ENCODE peak calls at places on chromosomes 1 and 21, in eight cellular contexts. One of them, this sample, is unnamed.

GRCh38 chr1:58821309-58821708 is 37.5 kb upstream of the JUN start:
- DNase-seq in H9: no peak
- DNase-seq in heart right ventricle: no peak
- DNase-seq in tibial nerve: no peak
- DNase-seq in transverse colon: no peak
- DNase-seq in hepatocyte: no peak
- DNase-seq in kidney: no peak
- DNase-seq in sigmoid colon: no peak
- DNase-seq in this sample: no peak

GRCh38 chr1:115324649-115325420 is 13.2 kb downstream of the NGF start:
- DNase-seq in H9: no peak
- DNase-seq in heart right ventricle: no peak
- DNase-seq in tibial nerve: no peak
- DNase-seq in transverse colon: no peak
- DNase-seq in hepatocyte: no peak
- DNase-seq in kidney: no peak
- DNase-seq in sigmoid colon: no peak
- DNase-seq in this sample: no peak

GRCh38 chr1:200245492-200245891 is 164.3 kb downstream of the ZNF281 start:
- DNase-seq in H9: no peak
- DNase-seq in heart right ventricle: peak; percentile 14
- DNase-seq in tibial nerve: no peak
- DNase-seq in transverse colon: no peak
- DNase-seq in hepatocyte: no peak
- DNase-seq in kidney: no peak
- DNase-seq in sigmoid colon: no peak
- DNase-seq in this sample: no peak

GRCh38 chr1:44283524-44284173 is 70.4 kb downstream of the DMAP1 start:
- DNase-seq in H9: no peak
- DNase-seq in heart right ventricle: no peak
- DNase-seq in tibial nerve: no peak
- DNase-seq in transverse colon: no peak
- DNase-seq in hepatocyte: peak; percentile 76
- DNase-seq in kidney: no peak
- DNase-seq in sigmoid colon: no peak
- DNase-seq in this sample: no peak

GRCh38 chr1:31576743-31577455 is 584 bp downstream of the TINAGL1 start:
- DNase-seq in H9: no peak
- DNase-seq in heart right ventricle: no peak
- DNase-seq in tibial nerve: no peak
- DNase-seq in transverse colon: no peak
- DNase-seq in hepatocyte: no peak
- DNase-seq in kidney: peak; percentile 78
- DNase-seq in sigmoid colon: peak; percentile 62
- DNase-seq in this sample: no peak

GRCh38 chr21:36743008-36743407 is 44.1 kb downstream of the SIM2 start:
- DNase-seq in H9: no peak
- DNase-seq in heart right ventricle: no peak
- DNase-seq in tibial nerve: no peak
- DNase-seq in transverse colon: no peak
- DNase-seq in hepatocyte: no peak
- DNase-seq in kidney: no peak
- DNase-seq in sigmoid colon: no peak
- DNase-seq in this sample: no peak

GRCh38 chr1:213055087-213055591 is 4.1 kb downstream of the RPS6KC1 start:
- DNase-seq in H9: no peak
- DNase-seq in heart right ventricle: no peak
- DNase-seq in tibial nerve: no peak
- DNase-seq in transverse colon: no peak
- DNase-seq in hepatocyte: no peak
- DNase-seq in kidney: no peak
- DNase-seq in sigmoid colon: no peak
- DNase-seq in this sample: no peak

GRCh38 chr1:150578278-150579109 is 916 bp downstream of the MCL1 start:
- DNase-seq in H9: no peak
- DNase-seq in heart right ventricle: peak; percentile 46
- DNase-seq in tibial nerve: peak; percentile 80
- DNase-seq in transverse colon: peak; percentile 54
- DNase-seq in hepatocyte: peak; percentile 77
- DNase-seq in kidney: peak; percentile 88
- DNase-seq in sigmoid colon: peak; percentile 87
- DNase-seq in this sample: peak; percentile 78

GRCh38 chr1:228801068-228801467 is 65.8 kb downstream of the RHOU start:
- DNase-seq in H9: no peak
- DNase-seq in heart right ventricle: no peak
- DNase-seq in tibial nerve: no peak
- DNase-seq in transverse colon: no peak
- DNase-seq in hepatocyte: no peak
- DNase-seq in kidney: no peak
- DNase-seq in sigmoid colon: no peak
- DNase-seq in this sample: no peak

GRCh38 chr1:17531682-17532487 is 7.6 kb upstream of the ARHGEF10L start:
- DNase-seq in H9: no peak
- DNase-seq in heart right ventricle: peak; percentile 79
- DNase-seq in tibial nerve: peak; percentile 24
- DNase-seq in transverse colon: peak; percentile 85
- DNase-seq in hepatocyte: peak; percentile 54
- DNase-seq in kidney: peak; percentile 77
- DNase-seq in sigmoid colon: peak; percentile 97
- DNase-seq in this sample: peak; percentile 73

GRCh38 chr1:4755301-4756183 is 101.1 kb downstream of the AJAP1 start:
- DNase-seq in H9: peak; percentile 67
- DNase-seq in heart right ventricle: no peak
- DNase-seq in tibial nerve: no peak
- DNase-seq in transverse colon: no peak
- DNase-seq in hepatocyte: peak; percentile 17
- DNase-seq in kidney: no peak
- DNase-seq in sigmoid colon: no peak
- DNase-seq in this sample: no peak

GRCh38 chr1:208975456-208975855 is 608.1 kb upstream of the CAMK1G start:
- DNase-seq in H9: no peak
- DNase-seq in heart right ventricle: no peak
- DNase-seq in tibial nerve: no peak
- DNase-seq in transverse colon: no peak
- DNase-seq in hepatocyte: no peak
- DNase-seq in kidney: peak; percentile 32
- DNase-seq in sigmoid colon: no peak
- DNase-seq in this sample: no peak

GRCh38 chr1:213724640-213725536 is 262.9 kb upstream of the PROX1 start:
- DNase-seq in H9: no peak
- DNase-seq in heart right ventricle: no peak
- DNase-seq in tibial nerve: peak; percentile 27
- DNase-seq in transverse colon: peak; percentile 43
- DNase-seq in hepatocyte: peak; percentile 54
- DNase-seq in kidney: peak; percentile 66
- DNase-seq in sigmoid colon: peak; percentile 65
- DNase-seq in this sample: no peak

GRCh38 chr1:27635410-27636142 is 591 bp upstream of the FGR start:
- DNase-seq in H9: no peak
- DNase-seq in heart right ventricle: no peak
- DNase-seq in tibial nerve: no peak
- DNase-seq in transverse colon: no peak
- DNase-seq in hepatocyte: no peak
- DNase-seq in kidney: no peak
- DNase-seq in sigmoid colon: no peak
- DNase-seq in this sample: no peak

GRCh38 chr1:245155186-245156040 is 628 bp downstream of the KIF26B start:
- DNase-seq in H9: peak; percentile 49
- DNase-seq in heart right ventricle: no peak
- DNase-seq in tibial nerve: no peak
- DNase-seq in transverse colon: no peak
- DNase-seq in hepatocyte: peak; percentile 40
- DNase-seq in kidney: no peak
- DNase-seq in sigmoid colon: no peak
- DNase-seq in this sample: no peak

GRCh38 chr1:241639653-241640148 is 468 bp downstream of the CHML start:
- DNase-seq in H9: peak; percentile 33
- DNase-seq in heart right ventricle: peak; percentile 36
- DNase-seq in tibial nerve: peak; percentile 21
- DNase-seq in transverse colon: peak; percentile 42
- DNase-seq in hepatocyte: peak; percentile 30
- DNase-seq in kidney: peak; percentile 80
- DNase-seq in sigmoid colon: peak; percentile 70
- DNase-seq in this sample: peak; percentile 59

GRCh38 chr1:229342902-229343587 is at the start of gene CCSAP:
- DNase-seq in H9: peak; percentile 60
- DNase-seq in heart right ventricle: peak; percentile 63
- DNase-seq in tibial nerve: peak; percentile 23
- DNase-seq in transverse colon: peak; percentile 63
- DNase-seq in hepatocyte: peak; percentile 83
- DNase-seq in kidney: peak; percentile 85
- DNase-seq in sigmoid colon: peak; percentile 69
- DNase-seq in this sample: peak; percentile 44

GRCh38 chr21:33914188-33914587 is 1.4 kb downstream of the ATP5PO start:
- DNase-seq in H9: no peak
- DNase-seq in heart right ventricle: no peak
- DNase-seq in tibial nerve: no peak
- DNase-seq in transverse colon: no peak
- DNase-seq in hepatocyte: no peak
- DNase-seq in kidney: no peak
- DNase-seq in sigmoid colon: no peak
- DNase-seq in this sample: no peak

DNA sequence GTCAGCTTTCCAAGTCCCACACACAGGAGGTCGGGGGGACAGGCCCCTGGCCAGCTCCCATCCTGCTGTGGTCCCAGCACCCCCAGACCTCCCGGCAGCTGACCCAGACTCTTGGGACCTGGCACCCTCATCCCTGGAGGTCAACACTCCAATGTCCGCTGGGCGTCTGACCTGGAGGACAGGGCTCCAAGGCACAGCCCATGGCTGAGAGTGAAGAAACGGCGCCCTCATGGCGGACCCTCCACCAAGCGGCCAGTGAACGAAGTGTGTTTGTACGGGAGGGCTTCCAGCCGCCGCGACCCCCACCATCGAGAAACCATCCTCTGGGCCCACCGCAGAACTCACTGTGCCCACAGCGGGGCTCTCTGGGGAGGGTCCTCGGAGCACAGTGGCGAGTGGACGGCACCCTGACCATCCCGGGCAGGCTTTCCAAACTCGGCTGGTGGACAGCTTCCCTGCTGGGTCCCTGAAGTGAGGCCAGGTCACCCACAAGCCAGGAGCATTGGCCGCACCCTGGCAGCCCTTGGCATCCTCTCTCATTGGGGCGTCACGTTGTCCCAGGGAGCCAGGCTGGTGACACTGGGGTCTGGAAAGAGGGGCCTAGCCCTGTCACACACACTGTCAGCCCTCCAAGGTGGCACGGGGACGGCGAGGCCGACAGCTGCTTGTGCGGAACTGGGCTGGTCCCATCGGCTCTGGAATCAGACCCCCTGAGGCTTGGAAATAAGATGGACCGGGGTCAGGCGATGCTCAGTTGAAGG is 47.8 kb upstream of the COL6A2 start:
- DNase-seq in H9: no peak
- DNase-seq in heart right ventricle: no peak
- DNase-seq in tibial nerve: no peak
- DNase-seq in transverse colon: no peak
- DNase-seq in hepatocyte: no peak
- DNase-seq in kidney: peak; percentile 73
- DNase-seq in sigmoid colon: peak; percentile 77
- DNase-seq in this sample: no peak
- H3K27ac ChIP-seq in H9: no peak overlapping the region
- H3K27ac ChIP-seq in heart right ventricle: peak overlapping the region; percentile 78
- H3K27ac ChIP-seq in tibial nerve: peak overlapping the region; percentile 93
- H3K27ac ChIP-seq in transverse colon: peak overlapping the region; percentile 84
- H3K27ac ChIP-seq in hepatocyte: peak overlapping the region; percentile 91
- H3K27ac ChIP-seq in kidney: peak overlapping the region; percentile 32
- H3K27ac ChIP-seq in sigmoid colon: peak overlapping the region; percentile 84
- H3K27ac ChIP-seq in this sample: no peak overlapping the region

GRCh38 chr21:45959779-45960390 is 21.7 kb upstream of the COL6A1 start:
- DNase-seq in H9: no peak
- DNase-seq in heart right ventricle: no peak
- DNase-seq in tibial nerve: no peak
- DNase-seq in transverse colon: no peak
- DNase-seq in hepatocyte: no peak
- DNase-seq in kidney: no peak
- DNase-seq in sigmoid colon: peak; percentile 58
- DNase-seq in this sample: no peak
- H3K9me3 ChIP-seq in H9: peaks cover 17% of the 10 kb centered on the region
- H3K9me3 ChIP-seq in heart right ventricle: no peaks in the 10 kb centered on the region
- H3K9me3 ChIP-seq in tibial nerve: no peaks in the 10 kb centered on the region
- H3K9me3 ChIP-seq in transverse colon: peaks cover 3% of the 10 kb centered on the region
- H3K9me3 ChIP-seq in hepatocyte: no peaks in the 10 kb centered on the region
- H3K9me3 ChIP-seq in kidney: no peaks in the 10 kb centered on the region
- H3K9me3 ChIP-seq in sigmoid colon: no peaks in the 10 kb centered on the region
- H3K9me3 ChIP-seq in this sample: no peaks in the 10 kb centered on the region

GRCh38 chr21:38037416-38037815 is 121.2 kb upstream of the KCNJ6 start:
- DNase-seq in H9: no peak
- DNase-seq in heart right ventricle: no peak
- DNase-seq in tibial nerve: no peak
- DNase-seq in transverse colon: no peak
- DNase-seq in hepatocyte: no peak
- DNase-seq in kidney: no peak
- DNase-seq in sigmoid colon: no peak
- DNase-seq in this sample: no peak

GRCh38 chr21:38036016-38036415 is 119.8 kb upstream of the KCNJ6 start:
- DNase-seq in H9: no peak
- DNase-seq in heart right ventricle: peak; percentile 24
- DNase-seq in tibial nerve: no peak
- DNase-seq in transverse colon: no peak
- DNase-seq in hepatocyte: no peak
- DNase-seq in kidney: no peak
- DNase-seq in sigmoid colon: no peak
- DNase-seq in this sample: no peak

GRCh38 chr21:38027901-38028300 is 111.6 kb upstream of the KCNJ6 start:
- DNase-seq in H9: no peak
- DNase-seq in heart right ventricle: no peak
- DNase-seq in tibial nerve: no peak
- DNase-seq in transverse colon: no peak
- DNase-seq in hepatocyte: no peak
- DNase-seq in kidney: no peak
- DNase-seq in sigmoid colon: no peak
- DNase-seq in this sample: no peak

DNA sequence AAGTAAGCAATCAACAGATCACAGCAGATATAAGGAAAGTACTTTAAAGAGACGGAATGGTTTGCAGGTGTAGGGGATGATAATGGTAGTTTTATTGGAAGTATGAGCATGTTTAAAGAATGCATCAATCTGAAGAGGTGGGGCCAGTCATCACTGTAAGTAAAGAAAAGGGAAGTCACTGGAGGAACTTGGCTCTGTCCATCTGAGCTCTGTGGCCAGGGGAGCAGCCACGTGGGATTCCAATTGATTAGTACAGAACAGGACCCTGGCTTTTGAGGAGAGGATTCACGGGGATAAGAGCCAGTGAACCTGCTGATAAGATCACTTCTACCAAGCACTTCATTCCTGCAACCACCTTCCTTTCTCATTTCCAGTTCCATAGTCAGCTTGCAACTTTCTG is 116.1 kb upstream of the KCNJ6 start:
- DNase-seq in H9: no peak
- DNase-seq in heart right ventricle: no peak
- DNase-seq in tibial nerve: no peak
- DNase-seq in transverse colon: no peak
- DNase-seq in hepatocyte: no peak
- DNase-seq in kidney: no peak
- DNase-seq in sigmoid colon: no peak
- DNase-seq in this sample: no peak
- TF ChIP-seq CTCF in H9: no peak
- TF ChIP-seq CTCF in heart right ventricle: no peak
- TF ChIP-seq CTCF in tibial nerve: no peak
- TF ChIP-seq CTCF in transverse colon: no peak
- TF ChIP-seq CTCF in hepatocyte: no peak
- TF ChIP-seq CTCF in kidney: no peak
- TF ChIP-seq CTCF in sigmoid colon: no peak
- TF ChIP-seq CTCF in this sample: no peak

GRCh38 chr1:48775817-48776399 is 783 bp downstream of the BEND5 start:
- DNase-seq in H9: no peak
- DNase-seq in heart right ventricle: no peak
- DNase-seq in tibial nerve: no peak
- DNase-seq in transverse colon: no peak
- DNase-seq in hepatocyte: no peak
- DNase-seq in kidney: no peak
- DNase-seq in sigmoid colon: no peak
- DNase-seq in this sample: no peak
- H3K27ac ChIP-seq in H9: no peak overlapping the region
- H3K27ac ChIP-seq in heart right ventricle: peak overlapping the region; percentile 74
- H3K27ac ChIP-seq in tibial nerve: peak overlapping the region; percentile 81
- H3K27ac ChIP-seq in transverse colon: peak overlapping the region; percentile 87
- H3K27ac ChIP-seq in hepatocyte: peak overlapping the region; percentile 79
- H3K27ac ChIP-seq in kidney: peak overlapping the region; percentile 67
- H3K27ac ChIP-seq in sigmoid colon: peak overlapping the region; percentile 88
- H3K27ac ChIP-seq in this sample: peak overlapping the region; percentile 65

This sample was measured in adrenal gland.